ENCODE peak calls at places on chromosomes 6 and 20, in eight cellular contexts. One of them, this sample, is unnamed.

GRCh38 chr6:75600694-75601265 is 900 bp upstream of the SENP6 start:
- DNase-seq in fibroblast of lung: no peak
- DNase-seq in A549: no peak
- DNase-seq in suprapubic skin: no peak
- DNase-seq in epithelial cell of proximal tubule: no peak
- DNase-seq in heart left ventricle: no peak
- DNase-seq in aorta: no peak
- DNase-seq in body of pancreas: no peak
- DNase-seq in this sample: no peak

GRCh38 chr6:163645560-163645959 is 231.0 kb downstream of the QKI start:
- DNase-seq in fibroblast of lung: peak; percentile 21
- DNase-seq in A549: no peak
- DNase-seq in suprapubic skin: no peak
- DNase-seq in epithelial cell of proximal tubule: peak; percentile 13
- DNase-seq in heart left ventricle: no peak
- DNase-seq in aorta: no peak
- DNase-seq in body of pancreas: no peak
- DNase-seq in this sample: no peak

GRCh38 chr6:152267967-152268845 is 369.0 kb downstream of the SYNE1 start:
- DNase-seq in fibroblast of lung: no peak
- DNase-seq in A549: peak; percentile 3
- DNase-seq in suprapubic skin: no peak
- DNase-seq in epithelial cell of proximal tubule: no peak
- DNase-seq in heart left ventricle: no peak
- DNase-seq in aorta: no peak
- DNase-seq in body of pancreas: no peak
- DNase-seq in this sample: no peak

GRCh38 chr6:123829302-123829953 is 25.8 kb downstream of the NKAIN2 start:
- DNase-seq in fibroblast of lung: peak; percentile 76
- DNase-seq in A549: peak; percentile 0
- DNase-seq in suprapubic skin: no peak
- DNase-seq in epithelial cell of proximal tubule: peak; percentile 90
- DNase-seq in heart left ventricle: no peak
- DNase-seq in aorta: no peak
- DNase-seq in body of pancreas: no peak
- DNase-seq in this sample: peak; percentile 18

GRCh38 chr6:6890400-6890858 is 217.3 kb upstream of the RREB1 start:
- DNase-seq in fibroblast of lung: no peak
- DNase-seq in A549: no peak
- DNase-seq in suprapubic skin: no peak
- DNase-seq in epithelial cell of proximal tubule: no peak
- DNase-seq in heart left ventricle: peak; percentile 72
- DNase-seq in aorta: peak; percentile 67
- DNase-seq in body of pancreas: peak; percentile 41
- DNase-seq in this sample: no peak

GRCh38 chr6:145887969-145888368 is 73.4 kb upstream of the FBXO30 start:
- DNase-seq in fibroblast of lung: no peak
- DNase-seq in A549: peak; percentile 9
- DNase-seq in suprapubic skin: no peak
- DNase-seq in epithelial cell of proximal tubule: peak; percentile 25
- DNase-seq in heart left ventricle: no peak
- DNase-seq in aorta: peak; percentile 42
- DNase-seq in body of pancreas: no peak
- DNase-seq in this sample: peak; percentile 15

GRCh38 chr6:10418862-10419748 is 4.2 kb upstream of the TFAP2A start:
- DNase-seq in fibroblast of lung: peak; percentile 65
- DNase-seq in A549: no peak
- DNase-seq in suprapubic skin: no peak
- DNase-seq in epithelial cell of proximal tubule: no peak
- DNase-seq in heart left ventricle: no peak
- DNase-seq in aorta: no peak
- DNase-seq in body of pancreas: no peak
- DNase-seq in this sample: no peak

GRCh38 chr6:52046456-52046855 is 41.0 kb downstream of the PKHD1 start:
- DNase-seq in fibroblast of lung: no peak
- DNase-seq in A549: no peak
- DNase-seq in suprapubic skin: no peak
- DNase-seq in epithelial cell of proximal tubule: no peak
- DNase-seq in heart left ventricle: no peak
- DNase-seq in aorta: no peak
- DNase-seq in body of pancreas: peak; percentile 18
- DNase-seq in this sample: peak; percentile 3

GRCh38 chr6:106694343-106694742 is 65.0 kb downstream of the QRSL1 start:
- DNase-seq in fibroblast of lung: no peak
- DNase-seq in A549: no peak
- DNase-seq in suprapubic skin: no peak
- DNase-seq in epithelial cell of proximal tubule: no peak
- DNase-seq in heart left ventricle: no peak
- DNase-seq in aorta: no peak
- DNase-seq in body of pancreas: no peak
- DNase-seq in this sample: no peak

GRCh38 chr6:118298476-118298875 is 249.6 kb upstream of the PLN start:
- DNase-seq in fibroblast of lung: peak; percentile 36
- DNase-seq in A549: no peak
- DNase-seq in suprapubic skin: no peak
- DNase-seq in epithelial cell of proximal tubule: no peak
- DNase-seq in heart left ventricle: no peak
- DNase-seq in aorta: no peak
- DNase-seq in body of pancreas: no peak
- DNase-seq in this sample: no peak

GRCh38 chr6:42704251-42704936 is 18.0 kb downstream of the PRPH2 start:
- DNase-seq in fibroblast of lung: no peak
- DNase-seq in A549: no peak
- DNase-seq in suprapubic skin: no peak
- DNase-seq in epithelial cell of proximal tubule: no peak
- DNase-seq in heart left ventricle: peak; percentile 70
- DNase-seq in aorta: peak; percentile 71
- DNase-seq in body of pancreas: peak; percentile 45
- DNase-seq in this sample: no peak

GRCh38 chr6:14655990-14656640 is 538.5 kb downstream of the CD83 start:
- DNase-seq in fibroblast of lung: no peak
- DNase-seq in A549: no peak
- DNase-seq in suprapubic skin: no peak
- DNase-seq in epithelial cell of proximal tubule: no peak
- DNase-seq in heart left ventricle: no peak
- DNase-seq in aorta: no peak
- DNase-seq in body of pancreas: no peak
- DNase-seq in this sample: no peak

GRCh38 chr6:137697267-137697938 is 169.7 kb upstream of the TNFAIP3 start:
- DNase-seq in fibroblast of lung: peak; percentile 83
- DNase-seq in A549: peak; percentile 71
- DNase-seq in suprapubic skin: no peak
- DNase-seq in epithelial cell of proximal tubule: peak; percentile 87
- DNase-seq in heart left ventricle: no peak
- DNase-seq in aorta: no peak
- DNase-seq in body of pancreas: peak; percentile 70
- DNase-seq in this sample: peak; percentile 84

GRCh38 chr20:31606928-31607639 is 2.0 kb downstream of the ID1 start:
- DNase-seq in fibroblast of lung: peak; percentile 86
- DNase-seq in A549: peak; percentile 93
- DNase-seq in suprapubic skin: no peak
- DNase-seq in epithelial cell of proximal tubule: no peak
- DNase-seq in heart left ventricle: peak; percentile 67
- DNase-seq in aorta: no peak
- DNase-seq in body of pancreas: no peak
- DNase-seq in this sample: peak; percentile 41

GRCh38 chr20:730005-730404 is 38.3 kb downstream of the SLC52A3 start:
- DNase-seq in fibroblast of lung: no peak
- DNase-seq in A549: no peak
- DNase-seq in suprapubic skin: no peak
- DNase-seq in epithelial cell of proximal tubule: no peak
- DNase-seq in heart left ventricle: no peak
- DNase-seq in aorta: no peak
- DNase-seq in body of pancreas: no peak
- DNase-seq in this sample: no peak

GRCh38 chr20:46575394-46575793 is 24.9 kb upstream of the OCSTAMP start:
- DNase-seq in fibroblast of lung: no peak
- DNase-seq in A549: no peak
- DNase-seq in suprapubic skin: no peak
- DNase-seq in epithelial cell of proximal tubule: no peak
- DNase-seq in heart left ventricle: no peak
- DNase-seq in aorta: no peak
- DNase-seq in body of pancreas: no peak
- DNase-seq in this sample: no peak

GRCh38 chr20:46573788-46574581 is 23.5 kb upstream of the OCSTAMP start:
- DNase-seq in fibroblast of lung: peak; percentile 16
- DNase-seq in A549: no peak
- DNase-seq in suprapubic skin: peak; percentile 38
- DNase-seq in epithelial cell of proximal tubule: no peak
- DNase-seq in heart left ventricle: no peak
- DNase-seq in aorta: no peak
- DNase-seq in body of pancreas: no peak
- DNase-seq in this sample: no peak

GRCh38 chr20:46578745-46579144 is 28.3 kb upstream of the OCSTAMP start:
- DNase-seq in fibroblast of lung: no peak
- DNase-seq in A549: no peak
- DNase-seq in suprapubic skin: no peak
- DNase-seq in epithelial cell of proximal tubule: no peak
- DNase-seq in heart left ventricle: no peak
- DNase-seq in aorta: no peak
- DNase-seq in body of pancreas: no peak
- DNase-seq in this sample: no peak

GRCh38 chr20:46575794-46576495 is 25.5 kb upstream of the OCSTAMP start:
- DNase-seq in fibroblast of lung: no peak
- DNase-seq in A549: no peak
- DNase-seq in suprapubic skin: no peak
- DNase-seq in epithelial cell of proximal tubule: no peak
- DNase-seq in heart left ventricle: no peak
- DNase-seq in aorta: no peak
- DNase-seq in body of pancreas: no peak
- DNase-seq in this sample: no peak

DNA sequence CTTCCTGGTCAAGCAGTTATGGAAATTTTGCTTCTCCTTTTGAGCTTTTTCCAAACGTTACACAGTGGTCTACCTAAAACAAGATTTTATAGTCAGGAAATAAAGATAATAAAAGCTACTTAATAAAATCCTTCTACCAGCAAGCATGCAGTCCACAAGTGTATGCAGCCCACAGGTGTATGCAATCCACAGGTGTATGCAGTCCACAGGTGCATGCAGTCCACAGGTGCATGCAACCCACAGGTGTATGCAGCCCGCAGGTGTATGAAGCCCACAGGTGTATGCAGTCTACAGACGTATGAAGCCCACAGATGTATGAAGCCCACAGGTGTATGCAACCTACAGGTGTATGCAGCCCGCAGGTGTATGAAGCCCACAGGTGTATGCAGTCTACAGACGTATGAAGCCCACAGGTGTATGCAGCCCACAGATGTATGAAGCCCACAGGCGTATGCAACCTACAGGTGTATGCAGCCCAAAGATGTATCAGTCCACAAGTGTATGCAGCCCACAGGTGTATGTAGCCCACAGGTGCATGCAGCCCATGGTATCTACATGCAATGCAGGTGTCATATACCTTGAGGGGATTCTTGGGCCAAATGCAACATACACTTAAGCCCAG is 26.4 kb upstream of the OCSTAMP start:
- DNase-seq in fibroblast of lung: no peak
- DNase-seq in A549: no peak
- DNase-seq in suprapubic skin: peak; percentile 60
- DNase-seq in epithelial cell of proximal tubule: no peak
- DNase-seq in heart left ventricle: no peak
- DNase-seq in aorta: no peak
- DNase-seq in body of pancreas: no peak
- DNase-seq in this sample: no peak
- H3K4me3 ChIP-seq in fibroblast of lung: no peak overlapping the region
- H3K4me3 ChIP-seq in A549: no peak overlapping the region
- H3K4me3 ChIP-seq in suprapubic skin: no peak overlapping the region
- H3K4me3 ChIP-seq in epithelial cell of proximal tubule: no peak overlapping the region
- H3K4me3 ChIP-seq in heart left ventricle: no peak overlapping the region
- H3K4me3 ChIP-seq in aorta: no peak overlapping the region
- H3K4me3 ChIP-seq in body of pancreas: no peak overlapping the region
- H3K4me3 ChIP-seq in this sample: no peak overlapping the region

DNA sequence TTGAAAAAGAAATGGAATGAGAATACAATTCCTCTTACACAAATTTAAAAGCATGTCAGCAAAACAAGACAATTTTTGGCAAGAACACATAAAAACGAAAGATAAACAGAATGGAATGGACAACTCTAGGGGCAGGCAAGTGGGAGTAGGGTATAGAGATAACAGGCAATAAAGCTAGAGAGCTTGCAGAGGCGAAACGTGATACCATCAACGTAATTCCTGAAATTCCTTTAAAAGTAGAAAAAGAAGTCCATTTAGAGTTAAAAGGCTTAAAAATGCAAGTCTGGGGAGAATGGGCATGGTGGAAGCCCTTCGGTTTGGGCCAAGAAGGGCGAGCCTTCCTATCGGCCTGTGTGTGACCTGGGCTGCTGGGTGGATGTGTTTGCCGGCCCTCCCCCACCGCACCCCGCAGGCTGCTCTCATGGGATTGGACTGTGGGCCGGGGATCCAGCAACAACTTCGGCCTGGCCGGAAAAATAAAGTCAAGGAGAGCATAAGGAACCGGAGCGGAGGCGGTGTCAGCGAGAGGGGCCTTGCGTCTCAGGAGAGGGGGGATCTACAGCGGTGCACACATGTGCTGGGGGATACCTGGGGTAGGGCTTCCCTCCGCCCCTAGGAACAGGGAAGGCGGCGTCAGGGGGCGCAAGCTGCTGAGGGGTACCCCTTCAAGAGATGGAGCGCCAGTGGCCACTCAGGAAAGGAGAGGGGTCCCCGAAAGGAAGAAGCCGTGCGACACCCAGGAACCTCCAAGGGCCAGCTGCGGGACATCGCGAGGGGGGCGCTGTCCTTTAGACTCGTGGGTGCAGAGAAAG is 4.1 kb downstream of the TMEM239 start:
- DNase-seq in fibroblast of lung: peak; percentile 63
- DNase-seq in A549: no peak
- DNase-seq in suprapubic skin: peak; percentile 65
- DNase-seq in epithelial cell of proximal tubule: no peak
- DNase-seq in heart left ventricle: no peak
- DNase-seq in aorta: no peak
- DNase-seq in body of pancreas: no peak
- DNase-seq in this sample: peak; percentile 33
- H3K4me3 ChIP-seq in fibroblast of lung: no peak overlapping the region
- H3K4me3 ChIP-seq in A549: no peak overlapping the region
- H3K4me3 ChIP-seq in suprapubic skin: no peak overlapping the region
- H3K4me3 ChIP-seq in epithelial cell of proximal tubule: no peak overlapping the region
- H3K4me3 ChIP-seq in heart left ventricle: no peak overlapping the region
- H3K4me3 ChIP-seq in aorta: no peak overlapping the region
- H3K4me3 ChIP-seq in body of pancreas: no peak overlapping the region
- H3K4me3 ChIP-seq in this sample: no peak overlapping the region

GRCh38 chr20:58466729-58467571 is 48.2 kb downstream of the APCDD1L start:
- DNase-seq in fibroblast of lung: no peak
- DNase-seq in A549: no peak
- DNase-seq in suprapubic skin: no peak
- DNase-seq in epithelial cell of proximal tubule: no peak
- DNase-seq in heart left ventricle: no peak
- DNase-seq in aorta: no peak
- DNase-seq in body of pancreas: no peak
- DNase-seq in this sample: no peak
- H3K4me3 ChIP-seq in fibroblast of lung: no peak overlapping the region
- H3K4me3 ChIP-seq in A549: no peak overlapping the region
- H3K4me3 ChIP-seq in suprapubic skin: no peak overlapping the region
- H3K4me3 ChIP-seq in epithelial cell of proximal tubule: no peak overlapping the region
- H3K4me3 ChIP-seq in heart left ventricle: no peak overlapping the region
- H3K4me3 ChIP-seq in aorta: no peak overlapping the region
- H3K4me3 ChIP-seq in body of pancreas: no peak overlapping the region
- H3K4me3 ChIP-seq in this sample: no peak overlapping the region

DNA sequence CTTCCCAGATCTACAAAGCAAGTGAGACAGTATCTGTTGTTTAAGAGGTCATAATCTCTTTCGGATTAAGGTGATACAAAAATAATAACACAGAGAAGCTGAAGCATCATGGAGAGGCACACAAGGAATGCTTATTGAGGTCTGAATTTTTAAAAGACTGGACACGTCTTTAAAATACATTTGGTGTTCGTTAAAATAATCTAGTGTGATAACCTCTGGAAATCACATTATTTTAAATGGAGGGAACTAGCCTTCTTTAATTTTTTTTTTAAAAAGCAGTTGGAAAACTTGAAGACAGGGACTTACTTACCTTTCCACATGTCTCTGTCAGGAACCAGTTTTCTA is 1.9 kb upstream of the LRRC1 start:
- DNase-seq in fibroblast of lung: no peak
- DNase-seq in A549: no peak
- DNase-seq in suprapubic skin: no peak
- DNase-seq in epithelial cell of proximal tubule: no peak
- DNase-seq in heart left ventricle: no peak
- DNase-seq in aorta: no peak
- DNase-seq in body of pancreas: no peak
- DNase-seq in this sample: no peak
- H3K4me3 ChIP-seq in fibroblast of lung: peak overlapping the region; percentile 83
- H3K4me3 ChIP-seq in A549: peak overlapping the region; percentile 88
- H3K4me3 ChIP-seq in suprapubic skin: peak overlapping the region; percentile 84
- H3K4me3 ChIP-seq in epithelial cell of proximal tubule: peak overlapping the region; percentile 67
- H3K4me3 ChIP-seq in heart left ventricle: peak overlapping the region; percentile 92
- H3K4me3 ChIP-seq in aorta: peak overlapping the region; percentile 80
- H3K4me3 ChIP-seq in body of pancreas: no peak overlapping the region
- H3K4me3 ChIP-seq in this sample: no peak overlapping the region